ENCODE peak calls at places on chromosomes 2 and 18, in five cellular contexts. One of them, this sample, is unnamed.

GRCh38 chr2:217994776-217995274 is 8.0 kb downstream of the TNS1 start:
- DNase-seq in heart left ventricle: no peak
- DNase-seq in heart right ventricle: no peak
- DNase-seq in GM23338: no peak
- DNase-seq in kidney epithelial cell: peak
- DNase-seq in this sample: no peak

GRCh38 chr18:69790649-69791048 is 157.0 kb downstream of the CD226 start:
- DNase-seq in heart left ventricle: no peak
- DNase-seq in heart right ventricle: no peak
- DNase-seq in GM23338: no peak
- DNase-seq in kidney epithelial cell: no peak
- DNase-seq in this sample: no peak

GRCh38 chr2:226074391-226074790 is 674.9 kb downstream of the NYAP2 start:
- DNase-seq in heart left ventricle: no peak
- DNase-seq in heart right ventricle: no peak
- DNase-seq in GM23338: no peak
- DNase-seq in kidney epithelial cell: no peak
- DNase-seq in this sample: no peak

GRCh38 chr2:226154610-226155009 is 645.0 kb downstream of the IRS1 start:
- DNase-seq in heart left ventricle: no peak
- DNase-seq in heart right ventricle: no peak
- DNase-seq in GM23338: no peak
- DNase-seq in kidney epithelial cell: no peak
- DNase-seq in this sample: no peak

GRCh38 chr18:7177131-7177744 is 53.7 kb upstream of the LRRC30 start:
- DNase-seq in heart left ventricle: no peak
- DNase-seq in heart right ventricle: no peak
- DNase-seq in GM23338: peak
- DNase-seq in kidney epithelial cell: peak
- DNase-seq in this sample: no peak

GRCh38 chr2:197107291-197108269 is 181.1 kb upstream of the PGAP1 start:
- DNase-seq in heart left ventricle: peak
- DNase-seq in heart right ventricle: peak
- DNase-seq in GM23338: peak
- DNase-seq in kidney epithelial cell: no peak
- DNase-seq in this sample: no peak

GRCh38 chr2:182763311-182763912 is 47.4 kb downstream of the DNAJC10 start:
- DNase-seq in heart left ventricle: no peak
- DNase-seq in heart right ventricle: no peak
- DNase-seq in GM23338: peak
- DNase-seq in kidney epithelial cell: no peak
- DNase-seq in this sample: no peak

GRCh38 chr2:43169987-43170732 is 56.2 kb downstream of the ZFP36L2 start:
- DNase-seq in heart left ventricle: no peak
- DNase-seq in heart right ventricle: no peak
- DNase-seq in GM23338: peak
- DNase-seq in kidney epithelial cell: no peak
- DNase-seq in this sample: no peak

GRCh38 chr18:49886891-49887764 is 73.8 kb upstream of the ACAA2 start:
- DNase-seq in heart left ventricle: no peak
- DNase-seq in heart right ventricle: no peak
- DNase-seq in GM23338: peak
- DNase-seq in kidney epithelial cell: no peak
- DNase-seq in this sample: no peak

GRCh38 chr2:213818436-213818835 is 534.2 kb downstream of the SPAG16 start:
- DNase-seq in heart left ventricle: no peak
- DNase-seq in heart right ventricle: no peak
- DNase-seq in GM23338: no peak
- DNase-seq in kidney epithelial cell: no peak
- DNase-seq in this sample: no peak

GRCh38 chr2:217911283-217911965 is 91.4 kb downstream of the TNS1 start:
- DNase-seq in heart left ventricle: no peak
- DNase-seq in heart right ventricle: no peak
- DNase-seq in GM23338: no peak
- DNase-seq in kidney epithelial cell: no peak
- DNase-seq in this sample: no peak

GRCh38 chr18:22387364-22387763 is 30.4 kb downstream of the CTAGE1 start:
- DNase-seq in heart left ventricle: peak
- DNase-seq in heart right ventricle: no peak
- DNase-seq in GM23338: no peak
- DNase-seq in kidney epithelial cell: no peak
- DNase-seq in this sample: no peak

GRCh38 chr2:88016086-88016947 is at the start of gene RNU2-63P:
- DNase-seq in heart left ventricle: peak
- DNase-seq in heart right ventricle: peak
- DNase-seq in GM23338: peak
- DNase-seq in kidney epithelial cell: peak
- DNase-seq in this sample: no peak

GRCh38 chr2:17791121-17791902 is 24.9 kb upstream of the MSGN1 start:
- DNase-seq in heart left ventricle: no peak
- DNase-seq in heart right ventricle: no peak
- DNase-seq in GM23338: no peak
- DNase-seq in kidney epithelial cell: no peak
- DNase-seq in this sample: no peak

GRCh38 chr2:72147303-72147970 is at the start of gene CYP26B1:
- DNase-seq in heart left ventricle: peak
- DNase-seq in heart right ventricle: no peak
- DNase-seq in GM23338: peak
- DNase-seq in kidney epithelial cell: no peak
- DNase-seq in this sample: peak

GRCh38 chr2:45452866-45453265 is 158.2 kb downstream of the SRBD1 start:
- DNase-seq in heart left ventricle: peak
- DNase-seq in heart right ventricle: no peak
- DNase-seq in GM23338: no peak
- DNase-seq in kidney epithelial cell: no peak
- DNase-seq in this sample: no peak

GRCh38 chr2:199457147-199458016 is at the start of gene SATB2:
- DNase-seq in heart left ventricle: no peak
- DNase-seq in heart right ventricle: no peak
- DNase-seq in GM23338: no peak
- DNase-seq in kidney epithelial cell: no peak
- DNase-seq in this sample: no peak

GRCh38 chr2:173982182-173982714 is 17.1 kb upstream of the SP3 start:
- DNase-seq in heart left ventricle: no peak
- DNase-seq in heart right ventricle: no peak
- DNase-seq in GM23338: no peak
- DNase-seq in kidney epithelial cell: no peak
- DNase-seq in this sample: no peak

GRCh38 chr2:29110916-29111315 is 4.3 kb upstream of the CLIP4 start:
- DNase-seq in heart left ventricle: no peak
- DNase-seq in heart right ventricle: no peak
- DNase-seq in GM23338: no peak
- DNase-seq in kidney epithelial cell: no peak
- DNase-seq in this sample: no peak

GRCh38 chr2:178513876-178514275 is 33.6 kb downstream of the PLEKHA3 start:
- DNase-seq in heart left ventricle: no peak
- DNase-seq in heart right ventricle: no peak
- DNase-seq in GM23338: no peak
- DNase-seq in kidney epithelial cell: no peak
- DNase-seq in this sample: no peak

GRCh38 chr2:188600536-188601210 is 309.0 kb downstream of the GULP1 start:
- DNase-seq in heart left ventricle: no peak
- DNase-seq in heart right ventricle: no peak
- DNase-seq in GM23338: no peak
- DNase-seq in kidney epithelial cell: no peak
- DNase-seq in this sample: no peak

GRCh38 chr2:148503511-148503910 is 141.0 kb upstream of the EPC2 start:
- DNase-seq in heart left ventricle: no peak
- DNase-seq in heart right ventricle: no peak
- DNase-seq in GM23338: no peak
- DNase-seq in kidney epithelial cell: no peak
- DNase-seq in this sample: no peak

GRCh38 chr2:160703648-160704585 is 210.3 kb upstream of the RBMS1 start:
- DNase-seq in heart left ventricle: peak
- DNase-seq in heart right ventricle: no peak
- DNase-seq in GM23338: peak
- DNase-seq in kidney epithelial cell: no peak
- DNase-seq in this sample: no peak

GRCh38 chr2:128495996-128496547 is 177.4 kb upstream of the HS6ST1 start:
- DNase-seq in heart left ventricle: no peak
- DNase-seq in heart right ventricle: no peak
- DNase-seq in GM23338: no peak
- DNase-seq in kidney epithelial cell: no peak
- DNase-seq in this sample: no peak

GRCh38 chr18:5197032-5197434 is at the start of gene AKAIN1:
- DNase-seq in heart left ventricle: peak
- DNase-seq in heart right ventricle: peak
- DNase-seq in GM23338: peak
- DNase-seq in kidney epithelial cell: no peak
- DNase-seq in this sample: no peak

GRCh38 chr2:95379616-95379925 is 22.9 kb upstream of the FAHD2A start:
- DNase-seq in heart left ventricle: no peak
- DNase-seq in heart right ventricle: no peak
- DNase-seq in GM23338: peak
- DNase-seq in kidney epithelial cell: no peak
- DNase-seq in this sample: no peak
- TF ChIP-seq CTCF in heart left ventricle: no peak
- TF ChIP-seq CTCF in heart right ventricle: no peak
- TF ChIP-seq CTCF in GM23338: peak
- TF ChIP-seq CTCF in kidney epithelial cell: no peak
- TF ChIP-seq CTCF in this sample: no peak

DNA sequence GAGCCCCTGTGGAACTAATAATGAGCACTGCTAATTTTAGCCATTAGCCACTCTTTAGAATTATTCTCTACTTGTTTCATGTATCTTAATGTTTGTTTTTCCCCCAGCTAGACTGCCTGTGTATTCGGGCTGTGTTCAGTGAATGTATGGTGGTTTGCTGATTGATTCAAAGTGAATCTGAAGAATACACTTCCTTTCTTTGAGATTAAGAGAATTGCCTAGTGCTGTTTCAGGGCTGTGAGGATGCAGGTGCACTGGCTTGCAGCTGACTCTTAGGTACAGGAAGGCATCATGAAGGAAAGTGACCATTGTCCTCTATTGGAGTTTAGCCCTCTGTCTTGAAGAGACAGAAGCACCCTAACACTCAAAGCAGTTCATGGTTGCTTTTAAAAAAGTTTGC is 138.7 kb downstream of the CERS6 start:
- DNase-seq in heart left ventricle: no peak
- DNase-seq in heart right ventricle: no peak
- DNase-seq in GM23338: no peak
- DNase-seq in kidney epithelial cell: no peak
- DNase-seq in this sample: no peak
- TF ChIP-seq CTCF in heart left ventricle: no peak
- TF ChIP-seq CTCF in heart right ventricle: no peak
- TF ChIP-seq CTCF in GM23338: no peak
- TF ChIP-seq CTCF in kidney epithelial cell: no peak
- TF ChIP-seq CTCF in this sample: no peak

GRCh38 chr2:135741395-135742306 is at the start of gene UBXN4:
- DNase-seq in heart left ventricle: peak
- DNase-seq in heart right ventricle: peak
- DNase-seq in GM23338: peak
- DNase-seq in kidney epithelial cell: peak
- DNase-seq in this sample: peak
- TF ChIP-seq CTCF in heart left ventricle: peak
- TF ChIP-seq CTCF in heart right ventricle: peak
- TF ChIP-seq CTCF in GM23338: peak
- TF ChIP-seq CTCF in kidney epithelial cell: peak
- TF ChIP-seq CTCF in this sample: peak

GRCh38 chr2:54838585-54839035 is 115.1 kb downstream of the EML6 start:
- DNase-seq in heart left ventricle: peak
- DNase-seq in heart right ventricle: peak
- DNase-seq in GM23338: peak
- DNase-seq in kidney epithelial cell: peak
- DNase-seq in this sample: peak
- TF ChIP-seq CTCF in heart left ventricle: peak
- TF ChIP-seq CTCF in heart right ventricle: peak
- TF ChIP-seq CTCF in GM23338: peak
- TF ChIP-seq CTCF in kidney epithelial cell: peak
- TF ChIP-seq CTCF in this sample: peak

GRCh38 chr2:235263205-235264120 is 230.4 kb upstream of the AGAP1 start:
- DNase-seq in heart left ventricle: peak
- DNase-seq in heart right ventricle: peak
- DNase-seq in GM23338: peak
- DNase-seq in kidney epithelial cell: no peak
- DNase-seq in this sample: no peak

GRCh38 chr2:235262750-235263149 is 231.1 kb upstream of the AGAP1 start:
- DNase-seq in heart left ventricle: no peak
- DNase-seq in heart right ventricle: no peak
- DNase-seq in GM23338: no peak
- DNase-seq in kidney epithelial cell: no peak
- DNase-seq in this sample: no peak

GRCh38 chr2:235255716-235256115 is 238.1 kb upstream of the AGAP1 start:
- DNase-seq in heart left ventricle: peak
- DNase-seq in heart right ventricle: no peak
- DNase-seq in GM23338: no peak
- DNase-seq in kidney epithelial cell: no peak
- DNase-seq in this sample: no peak

GRCh38 chr2:235257590-235257989 is 236.3 kb upstream of the AGAP1 start:
- DNase-seq in heart left ventricle: no peak
- DNase-seq in heart right ventricle: no peak
- DNase-seq in GM23338: no peak
- DNase-seq in kidney epithelial cell: no peak
- DNase-seq in this sample: no peak
- TF ChIP-seq CTCF in heart left ventricle: no peak
- TF ChIP-seq CTCF in heart right ventricle: no peak
- TF ChIP-seq CTCF in GM23338: no peak
- TF ChIP-seq CTCF in kidney epithelial cell: no peak
- TF ChIP-seq CTCF in this sample: no peak

DNA sequence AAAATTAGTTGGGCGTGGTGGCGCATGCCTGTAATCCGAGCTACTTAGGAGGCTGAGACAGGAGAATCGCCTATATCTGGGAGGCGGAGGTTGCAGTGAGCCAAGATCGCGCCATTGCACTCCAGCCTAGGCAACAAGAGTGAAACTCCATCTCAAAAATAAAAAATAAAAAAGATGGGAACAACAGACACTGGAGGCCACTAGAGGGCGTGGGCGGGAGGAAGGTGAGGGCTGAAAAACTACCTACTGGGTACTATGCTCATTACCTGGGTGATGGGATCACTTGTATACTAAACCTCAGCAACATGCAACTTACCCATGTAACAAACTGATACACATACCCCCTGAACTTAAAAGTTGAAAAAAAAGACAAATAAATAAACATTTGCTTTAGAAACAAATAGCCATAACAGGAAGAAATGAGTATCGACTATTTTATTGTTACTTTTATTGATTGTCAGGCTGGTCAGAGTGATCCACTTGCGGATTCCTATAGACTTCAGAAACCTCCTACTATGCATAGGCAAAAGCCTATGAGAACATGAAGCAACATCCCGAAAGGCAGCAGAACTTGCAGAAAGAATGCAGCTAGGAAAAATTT is 61.0 kb downstream of the TMEM163 start:
- DNase-seq in heart left ventricle: no peak
- DNase-seq in heart right ventricle: no peak
- DNase-seq in GM23338: peak
- DNase-seq in kidney epithelial cell: no peak
- DNase-seq in this sample: no peak
- TF ChIP-seq CTCF in heart left ventricle: peak
- TF ChIP-seq CTCF in heart right ventricle: peak
- TF ChIP-seq CTCF in GM23338: peak
- TF ChIP-seq CTCF in kidney epithelial cell: peak
- TF ChIP-seq CTCF in this sample: no peak